ENCODE peak calls at places on chromosome 16, in four cellular contexts. T is AG09319, I is iPS DF 19.7, C is breast epithelium. A is an unnamed sample.

GRCh38 chr16:77782694-77783093 is 5.7 kb upstream of the VAT1L start:
- DNase-seq in T (no peak), I (no peak), C (no peak), A (no peak)

GRCh38 chr16:17105239-17105721 is 365.5 kb downstream of the XYLT1 start:
- DNase-seq in T (no peak), I (no peak), C (no peak), A (no peak)

GRCh38 chr16:79217375-79218011 is 383.0 kb downstream of the MAF start:
- DNase-seq in T (no peak), I (no peak), C (no peak), A (no peak)

GRCh38 chr16:89574681-89575246 is 794 bp upstream of the CPNE7 start:
- DNase-seq in T (no peak), I (peak; percentile 38), C (no peak), A (peak; percentile 93)

GRCh38 chr16:23847938-23848337 is 12.2 kb downstream of the PRKCB start:
- DNase-seq in T (no peak), I (no peak), C (no peak), A (no peak)

GRCh38 chr16:12141556-12141955 is 165.0 kb downstream of the SNX29 start:
- DNase-seq in T (no peak), I (no peak), C (no peak), A (peak; percentile 18)

GRCh38 chr16:23679274-23679985 is 741 bp downstream of the PLK1 start:
- DNase-seq in T (no peak), I (no peak), C (no peak), A (peak; percentile 56)

GRCh38 chr16:54473201-54473993 is 186.8 kb upstream of the IRX3 start:
- DNase-seq in T (peak; percentile 10), I (no peak), C (no peak), A (no peak)

GRCh38 chr16:11164482-11165270 is 91.3 kb downstream of the SOCS1 start:
- DNase-seq in T (no peak), I (no peak), C (no peak), A (no peak)

GRCh38 chr16:89565506-89566372 is 5.3 kb downstream of the RPL13 start:
- DNase-seq in T (no peak), I (peak; percentile 42), C (peak; percentile 65), A (peak; percentile 60)

GRCh38 chr16:81734632-81735434 is 44.3 kb upstream of the PLCG2 start:
- DNase-seq in T (no peak), I (no peak), C (no peak), A (no peak)

A was measured in foreskin fibroblast.